ENCODE peak calls at places on chromosome 9, in nine cellular contexts. Q is mammary epithelial cell, J is IMR-90, Y is PC-3, V is fibroblast of lung, X is endothelial cell of umbilical vein, L is PC-9, G is H9, A is GM23248. M is an unnamed sample. For H4K20me1, the result is how much of the 10 kb centered on the place peaks cover.

GRCh38 chr9:137960496-137960895 is 82.9 kb downstream of the CACNA1B start:
- DNase-seq in Q (no peak), J (no peak), Y (no peak), V (no peak), X (no peak), L (no peak), G (peak), A (no peak), M (peak)

GRCh38 chr9:13450723-13451122 is 171.2 kb upstream of the MPDZ start:
- DNase-seq in Q (peak), J (no peak), Y (no peak), V (peak), X (no peak), L (no peak), G (no peak), A (no peak), M (peak)

GRCh38 chr9:110975278-110975677 is 63.0 kb downstream of the LPAR1 start:
- DNase-seq in Q (no peak), J (no peak), Y (no peak), V (no peak), X (no peak), L (no peak), G (no peak), A (peak), M (no peak)

GRCh38 chr9:91813261-91813795 is 136.7 kb downstream of the ROR2 start:
- DNase-seq in Q (no peak), J (peak), Y (no peak), V (no peak), X (no peak), L (no peak), G (no peak), A (no peak), M (no peak)

GRCh38 chr9:136539427-136540412 is 6.1 kb downstream of the NOTCH1 start:
- DNase-seq in Q (no peak), J (no peak), Y (peak), V (peak), X (peak), L (peak), G (peak), A (no peak), M (no peak)

GRCh38 chr9:36034911-36035490 is 1.7 kb upstream of the RECK start:
- DNase-seq in Q (no peak), J (peak), Y (no peak), V (no peak), X (no peak), L (no peak), G (no peak), A (peak), M (no peak)

GRCh38 chr9:72462340-72462739 is 59.1 kb upstream of the TMC1 start:
- DNase-seq in Q (no peak), J (peak), Y (no peak), V (peak), X (peak), L (peak), G (no peak), A (no peak), M (no peak)

GRCh38 chr9:121815084-121815483 is 163.7 kb downstream of the DAB2IP start:
- DNase-seq in Q (no peak), J (no peak), Y (no peak), V (no peak), X (no peak), L (no peak), G (no peak), A (no peak), M (no peak)

GRCh38 chr9:92633879-92634278 is 36.1 kb downstream of the IPPK start:
- DNase-seq in Q (no peak), J (no peak), Y (no peak), V (no peak), X (no peak), L (no peak), G (peak), A (no peak), M (no peak)

DNA sequence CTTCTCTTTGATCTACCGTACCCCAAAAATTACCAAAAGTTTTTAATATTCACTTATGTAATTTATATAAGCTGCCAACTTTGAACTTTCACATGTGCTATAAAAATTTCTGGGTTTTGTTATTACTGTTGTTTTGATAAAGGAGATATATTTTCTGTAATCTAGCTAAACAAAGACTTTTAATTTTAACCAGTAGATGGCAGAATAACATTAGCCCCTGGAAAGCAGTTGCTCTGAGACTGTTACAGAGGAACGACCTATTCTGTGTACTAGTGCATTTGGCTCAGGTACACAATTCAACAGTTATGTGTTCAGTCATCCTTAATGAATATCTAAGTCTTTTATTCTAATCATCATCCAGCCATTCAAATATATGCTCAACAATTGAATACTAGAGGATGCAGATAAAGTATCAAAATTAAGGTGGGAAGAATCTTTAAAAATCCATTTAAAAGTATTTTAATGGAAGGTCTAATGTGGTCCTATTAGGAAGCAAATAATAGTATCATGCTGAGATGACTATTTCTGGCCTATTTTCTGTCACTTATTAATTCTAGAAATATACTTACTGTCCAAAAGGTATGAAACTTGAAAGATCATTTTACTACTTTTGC is 8.6 kb downstream of the KLHL9 start:
- DNase-seq in Q (peak), J (peak), Y (peak), V (peak), X (peak), L (no peak), G (no peak), A (peak), M (peak)
- H4K20me1 ChIP-seq in Q (under half), J (under half), Y (under half), V (under half), X (under half), L (under half), G (under half), A (under half), M (under half)

DNA sequence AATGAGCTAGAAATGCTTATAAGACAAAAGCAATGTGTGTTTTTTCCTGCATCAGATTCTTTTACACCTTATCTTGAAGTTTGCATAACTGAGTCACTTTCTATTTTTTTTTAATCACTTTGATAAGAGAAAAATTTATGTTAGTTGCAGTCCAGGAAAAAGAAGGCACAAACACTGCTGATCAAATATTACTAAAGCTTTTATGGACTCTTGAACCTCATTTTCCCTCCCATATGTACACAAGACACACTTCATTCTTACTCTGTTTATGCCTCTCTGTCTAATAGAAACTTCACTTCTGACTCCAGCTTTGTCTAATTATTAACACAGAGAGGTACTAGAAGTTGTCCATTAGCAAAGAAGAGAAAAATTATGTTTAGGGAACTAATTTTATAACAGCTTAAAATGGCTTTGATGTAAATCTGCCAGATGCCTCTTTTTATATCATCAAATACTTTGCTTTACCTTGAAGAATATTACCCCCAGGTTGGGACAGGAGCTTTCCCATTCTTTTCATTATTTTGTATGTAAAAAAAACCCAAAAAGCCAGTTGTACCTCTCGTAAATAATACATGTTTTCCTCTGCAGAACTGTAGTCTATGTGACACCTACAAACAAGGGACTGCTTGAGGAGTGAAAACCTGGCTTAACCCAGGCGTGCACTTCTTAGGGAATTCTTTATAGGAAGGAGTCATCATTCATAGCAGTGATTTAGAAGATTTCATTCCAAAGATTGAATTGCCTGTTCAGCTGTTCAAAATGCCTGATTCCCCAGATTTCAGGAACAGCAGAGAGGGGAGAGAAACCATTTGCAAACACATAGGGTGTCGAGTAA is 72.5 kb downstream of the DAPK1 start:
- DNase-seq in Q (no peak), J (no peak), Y (no peak), V (peak), X (no peak), L (peak), G (no peak), A (no peak), M (no peak)
- H4K20me1 ChIP-seq in Q (under half), J (under half), Y (under half), V (under half), X (under half), L (under half), G (under half), A (under half), M (under half)

GRCh38 chr9:127971357-127972315 is 9.2 kb downstream of the EEIG1 start:
- DNase-seq in Q (no peak), J (no peak), Y (no peak), V (no peak), X (no peak), L (no peak), G (no peak), A (peak), M (peak)
- H4K20me1 ChIP-seq in Q (under half), J (half or more), Y (under half), V (under half), X (under half), L (half or more), G (under half), A (under half), M (half or more)

GRCh38 chr9:133132174-133132573 is 11.1 kb upstream of the RALGDS start:
- DNase-seq in Q (no peak), J (no peak), Y (no peak), V (no peak), X (no peak), L (no peak), G (no peak), A (no peak), M (no peak)

GRCh38 chr9:133133680-133134418 is 12.8 kb upstream of the RALGDS start:
- DNase-seq in Q (peak), J (peak), Y (peak), V (peak), X (peak), L (peak), G (peak), A (peak), M (peak)

GRCh38 chr9:133137451-133138231 is 16.6 kb upstream of the RALGDS start:
- DNase-seq in Q (no peak), J (no peak), Y (no peak), V (no peak), X (no peak), L (no peak), G (no peak), A (no peak), M (no peak)

GRCh38 chr9:133135193-133135745 is 14.2 kb upstream of the RALGDS start:
- DNase-seq in Q (peak), J (peak), Y (peak), V (peak), X (peak), L (peak), G (no peak), A (peak), M (no peak)

GRCh38 chr9:133134419-133135190 is 13.6 kb upstream of the RALGDS start:
- DNase-seq in Q (peak), J (no peak), Y (peak), V (no peak), X (no peak), L (no peak), G (no peak), A (peak), M (no peak)
- H4K20me1 ChIP-seq in Q (under half), J (under half), Y (under half), V (under half), X (under half), L (under half), G (under half), A (under half), M (half or more)

GRCh38 chr9:105043370-105043936 is 115.5 kb upstream of the ABCA1 start:
- DNase-seq in Q (no peak), J (no peak), Y (no peak), V (no peak), X (no peak), L (no peak), G (no peak), A (no peak), M (no peak)

GRCh38 chr9:105046907-105047651 is 119.1 kb upstream of the ABCA1 start:
- DNase-seq in Q (no peak), J (no peak), Y (peak), V (peak), X (no peak), L (no peak), G (no peak), A (no peak), M (no peak)

GRCh38 chr9:105050296-105050695 is 122.3 kb upstream of the ABCA1 start:
- DNase-seq in Q (no peak), J (peak), Y (peak), V (peak), X (no peak), L (no peak), G (no peak), A (peak), M (no peak)

GRCh38 chr9:105044458-105044857 is 116.5 kb upstream of the ABCA1 start:
- DNase-seq in Q (no peak), J (no peak), Y (no peak), V (no peak), X (no peak), L (no peak), G (no peak), A (no peak), M (no peak)

GRCh38 chr9:105047652-105048031 is 119.7 kb upstream of the ABCA1 start:
- DNase-seq in Q (peak), J (peak), Y (peak), V (peak), X (no peak), L (no peak), G (no peak), A (no peak), M (no peak)
- H4K20me1 ChIP-seq in Q (under half), J (under half), Y (under half), V (under half), X (under half), L (under half), G (under half), A (under half), M (under half)

DNA sequence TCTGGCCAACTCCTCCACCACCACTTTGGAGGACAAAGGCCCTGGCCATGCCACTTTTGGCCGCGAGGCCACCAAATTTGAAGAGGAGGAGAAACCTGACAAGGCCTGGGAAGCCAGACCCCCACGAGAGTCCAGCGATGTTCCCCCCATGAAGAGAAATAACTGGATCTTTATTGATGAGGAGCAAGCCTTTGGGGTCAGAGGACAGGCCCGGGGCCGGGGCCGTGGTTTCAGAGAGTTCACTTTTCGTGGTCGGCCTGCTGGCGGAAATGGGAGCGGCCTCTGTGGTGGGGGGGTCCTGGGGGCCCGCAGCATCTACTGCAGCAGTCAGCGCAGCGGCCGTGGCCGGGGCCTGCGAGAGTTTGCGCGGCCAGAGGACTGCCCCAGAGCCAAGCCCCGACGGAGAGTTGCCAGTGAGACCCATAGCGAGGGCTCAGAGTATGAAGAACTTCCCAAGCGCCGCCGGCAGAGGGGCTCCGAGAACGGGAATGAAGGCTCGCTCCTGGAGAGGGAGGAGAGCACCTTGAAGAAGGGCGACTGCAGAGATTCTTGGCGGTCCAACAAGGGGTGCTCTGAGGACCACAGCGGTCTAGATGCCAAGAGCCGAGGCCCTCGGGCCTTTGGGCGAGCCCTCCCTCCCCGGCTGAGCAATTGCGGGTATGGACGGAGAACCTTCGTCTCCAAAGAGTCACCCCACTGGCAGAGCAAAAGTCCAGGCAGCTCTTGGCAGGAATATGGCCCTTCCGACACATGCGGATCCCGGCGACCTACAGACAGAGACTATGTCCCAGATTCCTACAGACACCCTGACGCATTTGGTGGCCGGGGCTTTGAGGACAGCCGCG is 27.4 kb upstream of the POMT1 start:
- DNase-seq in Q (no peak), J (no peak), Y (no peak), V (no peak), X (no peak), L (no peak), G (no peak), A (no peak), M (no peak)
- H4K20me1 ChIP-seq in Q (under half), J (half or more), Y (under half), V (under half), X (under half), L (half or more), G (under half), A (under half), M (half or more)

GRCh38 chr9:133948571-133949485 is 43.3 kb downstream of the VAV2 start:
- DNase-seq in Q (no peak), J (peak), Y (no peak), V (no peak), X (no peak), L (no peak), G (no peak), A (no peak), M (no peak)
- H4K20me1 ChIP-seq in Q (under half), J (half or more), Y (under half), V (under half), X (under half), L (half or more), G (under half), A (under half), M (half or more)

GRCh38 chr9:115437418-115437817 is 319.5 kb upstream of the TNC start:
- DNase-seq in Q (no peak), J (no peak), Y (no peak), V (no peak), X (no peak), L (no peak), G (no peak), A (no peak), M (no peak)

GRCh38 chr9:115444941-115445340 is 327.0 kb upstream of the TNC start:
- DNase-seq in Q (no peak), J (no peak), Y (no peak), V (peak), X (no peak), L (no peak), G (no peak), A (no peak), M (no peak)

GRCh38 chr9:115443890-115444289 is 325.9 kb upstream of the TNC start:
- DNase-seq in Q (no peak), J (no peak), Y (no peak), V (no peak), X (no peak), L (no peak), G (no peak), A (no peak), M (no peak)

DNA sequence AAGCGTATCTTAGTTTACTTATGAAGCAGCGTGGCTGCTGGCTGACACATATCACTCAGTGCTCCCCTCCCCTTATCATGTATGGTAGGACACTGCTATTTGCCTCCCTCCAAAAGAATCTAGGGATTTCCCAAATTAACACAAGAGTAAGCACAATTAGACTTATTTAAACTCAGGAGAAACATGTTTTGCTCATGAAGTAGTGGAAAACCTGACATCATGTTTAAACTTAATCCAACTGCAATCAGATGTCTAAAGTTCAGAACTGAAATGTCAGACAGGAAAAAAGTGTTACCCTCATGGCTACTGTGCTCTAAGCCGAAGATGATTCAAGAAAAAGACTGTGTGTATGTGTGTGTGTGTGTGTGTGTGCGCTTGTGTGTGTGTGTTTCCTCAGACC is 324.1 kb upstream of the TNC start:
- DNase-seq in Q (no peak), J (peak), Y (no peak), V (peak), X (no peak), L (no peak), G (no peak), A (peak), M (no peak)
- H4K20me1 ChIP-seq in Q (under half), J (under half), Y (under half), V (under half), X (under half), L (under half), G (under half), A (under half), M (under half)

M was measured in neural progenitor cell.